ENCODE peak calls at places on chromosome 6, in eight cellular contexts. One of them, this sample, is unnamed.

GRCh38 chr6:16375828-16376227 is 137.4 kb downstream of the GMPR start:
- DNase-seq in dermis blood vessel endothelial cell: no peak
- DNase-seq in GM04503: no peak
- DNase-seq in AG10803: no peak
- DNase-seq in cardiac muscle cell: no peak
- DNase-seq in HuH-7.5: no peak
- DNase-seq in HTR-8/SVneo: no peak
- DNase-seq in amniotic stem cell: no peak
- DNase-seq in this sample: no peak

GRCh38 chr6:168507297-168507696 is 66.3 kb downstream of the SMOC2 start:
- DNase-seq in dermis blood vessel endothelial cell: no peak
- DNase-seq in GM04503: no peak
- DNase-seq in AG10803: no peak
- DNase-seq in cardiac muscle cell: no peak
- DNase-seq in HuH-7.5: no peak
- DNase-seq in HTR-8/SVneo: no peak
- DNase-seq in amniotic stem cell: no peak
- DNase-seq in this sample: no peak

GRCh38 chr6:24755284-24755683 is 19.5 kb upstream of the GMNN start:
- DNase-seq in dermis blood vessel endothelial cell: no peak
- DNase-seq in GM04503: no peak
- DNase-seq in AG10803: no peak
- DNase-seq in cardiac muscle cell: no peak
- DNase-seq in HuH-7.5: no peak
- DNase-seq in HTR-8/SVneo: no peak
- DNase-seq in amniotic stem cell: no peak
- DNase-seq in this sample: no peak

GRCh38 chr6:53960311-53960710 is 150.9 kb upstream of the MLIP start:
- DNase-seq in dermis blood vessel endothelial cell: no peak
- DNase-seq in GM04503: no peak
- DNase-seq in AG10803: peak
- DNase-seq in cardiac muscle cell: peak
- DNase-seq in HuH-7.5: no peak
- DNase-seq in HTR-8/SVneo: peak
- DNase-seq in amniotic stem cell: no peak
- DNase-seq in this sample: peak

GRCh38 chr6:108948252-108948651 is 100.0 kb downstream of the ARMC2 start:
- DNase-seq in dermis blood vessel endothelial cell: peak
- DNase-seq in GM04503: no peak
- DNase-seq in AG10803: no peak
- DNase-seq in cardiac muscle cell: no peak
- DNase-seq in HuH-7.5: no peak
- DNase-seq in HTR-8/SVneo: no peak
- DNase-seq in amniotic stem cell: no peak
- DNase-seq in this sample: no peak

GRCh38 chr6:118968416-118968815 is 33.5 kb upstream of the MCM9 start:
- DNase-seq in dermis blood vessel endothelial cell: peak
- DNase-seq in GM04503: no peak
- DNase-seq in AG10803: peak
- DNase-seq in cardiac muscle cell: peak
- DNase-seq in HuH-7.5: no peak
- DNase-seq in HTR-8/SVneo: no peak
- DNase-seq in amniotic stem cell: no peak
- DNase-seq in this sample: peak

GRCh38 chr6:158647501-158647900 is 2.4 kb upstream of the SYTL3 start:
- DNase-seq in dermis blood vessel endothelial cell: no peak
- DNase-seq in GM04503: no peak
- DNase-seq in AG10803: peak
- DNase-seq in cardiac muscle cell: no peak
- DNase-seq in HuH-7.5: no peak
- DNase-seq in HTR-8/SVneo: no peak
- DNase-seq in amniotic stem cell: no peak
- DNase-seq in this sample: peak

GRCh38 chr6:2204272-2204671 is 41.1 kb downstream of the GMDS start:
- DNase-seq in dermis blood vessel endothelial cell: no peak
- DNase-seq in GM04503: no peak
- DNase-seq in AG10803: no peak
- DNase-seq in cardiac muscle cell: no peak
- DNase-seq in HuH-7.5: no peak
- DNase-seq in HTR-8/SVneo: no peak
- DNase-seq in amniotic stem cell: no peak
- DNase-seq in this sample: no peak

GRCh38 chr6:39301606-39302005 is 12.6 kb downstream of the KCNK17 start:
- DNase-seq in dermis blood vessel endothelial cell: peak
- DNase-seq in GM04503: no peak
- DNase-seq in AG10803: no peak
- DNase-seq in cardiac muscle cell: no peak
- DNase-seq in HuH-7.5: peak
- DNase-seq in HTR-8/SVneo: no peak
- DNase-seq in amniotic stem cell: no peak
- DNase-seq in this sample: no peak

GRCh38 chr6:134420638-134421181 is 102.8 kb upstream of the SGK1 start:
- DNase-seq in dermis blood vessel endothelial cell: peak
- DNase-seq in GM04503: no peak
- DNase-seq in AG10803: peak
- DNase-seq in cardiac muscle cell: peak
- DNase-seq in HuH-7.5: no peak
- DNase-seq in HTR-8/SVneo: no peak
- DNase-seq in amniotic stem cell: peak
- DNase-seq in this sample: peak

GRCh38 chr6:155224618-155225017 is 39.2 kb upstream of the CLDN20 start:
- DNase-seq in dermis blood vessel endothelial cell: no peak
- DNase-seq in GM04503: no peak
- DNase-seq in AG10803: peak
- DNase-seq in cardiac muscle cell: peak
- DNase-seq in HuH-7.5: no peak
- DNase-seq in HTR-8/SVneo: no peak
- DNase-seq in amniotic stem cell: no peak
- DNase-seq in this sample: no peak

GRCh38 chr6:56549014-56549413 is 93.7 kb downstream of the DST start:
- DNase-seq in dermis blood vessel endothelial cell: peak
- DNase-seq in GM04503: no peak
- DNase-seq in AG10803: no peak
- DNase-seq in cardiac muscle cell: peak
- DNase-seq in HuH-7.5: no peak
- DNase-seq in HTR-8/SVneo: no peak
- DNase-seq in amniotic stem cell: no peak
- DNase-seq in this sample: no peak

GRCh38 chr6:7786206-7786605 is 60.3 kb downstream of the BMP6 start:
- DNase-seq in dermis blood vessel endothelial cell: no peak
- DNase-seq in GM04503: no peak
- DNase-seq in AG10803: peak
- DNase-seq in cardiac muscle cell: no peak
- DNase-seq in HuH-7.5: no peak
- DNase-seq in HTR-8/SVneo: no peak
- DNase-seq in amniotic stem cell: no peak
- DNase-seq in this sample: peak

GRCh38 chr6:89369009-89369408 is 16.5 kb upstream of the UBE2J1 start:
- DNase-seq in dermis blood vessel endothelial cell: peak
- DNase-seq in GM04503: no peak
- DNase-seq in AG10803: peak
- DNase-seq in cardiac muscle cell: peak
- DNase-seq in HuH-7.5: no peak
- DNase-seq in HTR-8/SVneo: no peak
- DNase-seq in amniotic stem cell: no peak
- DNase-seq in this sample: peak

GRCh38 chr6:169190144-169190584 is 63.5 kb downstream of the THBS2 start:
- DNase-seq in dermis blood vessel endothelial cell: no peak
- DNase-seq in GM04503: peak
- DNase-seq in AG10803: peak
- DNase-seq in cardiac muscle cell: peak
- DNase-seq in HuH-7.5: no peak
- DNase-seq in HTR-8/SVneo: no peak
- DNase-seq in amniotic stem cell: peak
- DNase-seq in this sample: peak

GRCh38 chr6:166955121-166955864 is 1.1 kb downstream of the RNASET2 start:
- DNase-seq in dermis blood vessel endothelial cell: peak
- DNase-seq in GM04503: no peak
- DNase-seq in AG10803: no peak
- DNase-seq in cardiac muscle cell: no peak
- DNase-seq in HuH-7.5: peak
- DNase-seq in HTR-8/SVneo: no peak
- DNase-seq in amniotic stem cell: no peak
- DNase-seq in this sample: no peak

GRCh38 chr6:75230484-75231325 is 12.9 kb downstream of the COX7A2 start:
- DNase-seq in dermis blood vessel endothelial cell: peak
- DNase-seq in GM04503: peak
- DNase-seq in AG10803: peak
- DNase-seq in cardiac muscle cell: peak
- DNase-seq in HuH-7.5: peak
- DNase-seq in HTR-8/SVneo: peak
- DNase-seq in amniotic stem cell: peak
- DNase-seq in this sample: peak

GRCh38 chr6:24891004-24891403 is 44.8 kb downstream of the RIPOR2 start:
- DNase-seq in dermis blood vessel endothelial cell: no peak
- DNase-seq in GM04503: no peak
- DNase-seq in AG10803: peak
- DNase-seq in cardiac muscle cell: no peak
- DNase-seq in HuH-7.5: no peak
- DNase-seq in HTR-8/SVneo: no peak
- DNase-seq in amniotic stem cell: no peak
- DNase-seq in this sample: no peak

GRCh38 chr6:71079707-71080106 is 122.8 kb upstream of the B3GAT2 start:
- DNase-seq in dermis blood vessel endothelial cell: no peak
- DNase-seq in GM04503: no peak
- DNase-seq in AG10803: peak
- DNase-seq in cardiac muscle cell: no peak
- DNase-seq in HuH-7.5: no peak
- DNase-seq in HTR-8/SVneo: no peak
- DNase-seq in amniotic stem cell: no peak
- DNase-seq in this sample: peak

GRCh38 chr6:143689852-143690251 is 12.1 kb downstream of the PHACTR2 start:
- DNase-seq in dermis blood vessel endothelial cell: no peak
- DNase-seq in GM04503: no peak
- DNase-seq in AG10803: peak
- DNase-seq in cardiac muscle cell: no peak
- DNase-seq in HuH-7.5: no peak
- DNase-seq in HTR-8/SVneo: no peak
- DNase-seq in amniotic stem cell: no peak
- DNase-seq in this sample: no peak

GRCh38 chr6:18978330-18979128 is 591.4 kb downstream of the RNF144B start:
- DNase-seq in dermis blood vessel endothelial cell: no peak
- DNase-seq in GM04503: no peak
- DNase-seq in AG10803: peak
- DNase-seq in cardiac muscle cell: peak
- DNase-seq in HuH-7.5: no peak
- DNase-seq in HTR-8/SVneo: no peak
- DNase-seq in amniotic stem cell: no peak
- DNase-seq in this sample: no peak

GRCh38 chr6:25202505-25202904 is 76.7 kb upstream of the CARMIL1 start:
- DNase-seq in dermis blood vessel endothelial cell: peak
- DNase-seq in GM04503: peak
- DNase-seq in AG10803: peak
- DNase-seq in cardiac muscle cell: peak
- DNase-seq in HuH-7.5: no peak
- DNase-seq in HTR-8/SVneo: no peak
- DNase-seq in amniotic stem cell: peak
- DNase-seq in this sample: peak

GRCh38 chr6:142871910-142872331 is 73.1 kb downstream of the HIVEP2 start:
- DNase-seq in dermis blood vessel endothelial cell: peak
- DNase-seq in GM04503: peak
- DNase-seq in AG10803: peak
- DNase-seq in cardiac muscle cell: peak
- DNase-seq in HuH-7.5: peak
- DNase-seq in HTR-8/SVneo: no peak
- DNase-seq in amniotic stem cell: no peak
- DNase-seq in this sample: peak

GRCh38 chr6:34423254-34423653 is 2.6 kb downstream of the RPS10 start:
- DNase-seq in dermis blood vessel endothelial cell: no peak
- DNase-seq in GM04503: no peak
- DNase-seq in AG10803: no peak
- DNase-seq in cardiac muscle cell: no peak
- DNase-seq in HuH-7.5: no peak
- DNase-seq in HTR-8/SVneo: no peak
- DNase-seq in amniotic stem cell: no peak
- DNase-seq in this sample: peak

GRCh38 chr6:53793318-53793975 is 1.4 kb upstream of the LRRC1 start:
- DNase-seq in dermis blood vessel endothelial cell: peak
- DNase-seq in GM04503: no peak
- DNase-seq in AG10803: no peak
- DNase-seq in cardiac muscle cell: peak
- DNase-seq in HuH-7.5: peak
- DNase-seq in HTR-8/SVneo: peak
- DNase-seq in amniotic stem cell: peak
- DNase-seq in this sample: peak

GRCh38 chr6:31129130-31129529 is 8.9 kb upstream of the CDSN start:
- DNase-seq in dermis blood vessel endothelial cell: no peak
- DNase-seq in GM04503: no peak
- DNase-seq in AG10803: no peak
- DNase-seq in cardiac muscle cell: no peak
- DNase-seq in HuH-7.5: no peak
- DNase-seq in HTR-8/SVneo: no peak
- DNase-seq in amniotic stem cell: no peak
- DNase-seq in this sample: no peak

GRCh38 chr6:143616741-143617140 is 61.0 kb upstream of the PHACTR2 start:
- DNase-seq in dermis blood vessel endothelial cell: no peak
- DNase-seq in GM04503: no peak
- DNase-seq in AG10803: no peak
- DNase-seq in cardiac muscle cell: no peak
- DNase-seq in HuH-7.5: no peak
- DNase-seq in HTR-8/SVneo: no peak
- DNase-seq in amniotic stem cell: no peak
- DNase-seq in this sample: no peak

GRCh38 chr6:39166189-39166917 is 51.4 kb upstream of the SAYSD1 start:
- DNase-seq in dermis blood vessel endothelial cell: peak
- DNase-seq in GM04503: peak
- DNase-seq in AG10803: peak
- DNase-seq in cardiac muscle cell: peak
- DNase-seq in HuH-7.5: peak
- DNase-seq in HTR-8/SVneo: peak
- DNase-seq in amniotic stem cell: peak
- DNase-seq in this sample: peak

GRCh38 chr6:81939774-81940165 is 187.3 kb upstream of the TENT5A start:
- DNase-seq in dermis blood vessel endothelial cell: no peak
- DNase-seq in GM04503: no peak
- DNase-seq in AG10803: no peak
- DNase-seq in cardiac muscle cell: peak
- DNase-seq in HuH-7.5: no peak
- DNase-seq in HTR-8/SVneo: no peak
- DNase-seq in amniotic stem cell: no peak
- DNase-seq in this sample: peak

GRCh38 chr6:168035661-168036616 is 38.5 kb downstream of the KIF25 start:
- DNase-seq in dermis blood vessel endothelial cell: peak
- DNase-seq in GM04503: no peak
- DNase-seq in AG10803: peak
- DNase-seq in cardiac muscle cell: peak
- DNase-seq in HuH-7.5: peak
- DNase-seq in HTR-8/SVneo: peak
- DNase-seq in amniotic stem cell: no peak
- DNase-seq in this sample: peak

GRCh38 chr6:41093729-41094128 is 21.0 kb downstream of the NFYA start:
- DNase-seq in dermis blood vessel endothelial cell: no peak
- DNase-seq in GM04503: no peak
- DNase-seq in AG10803: no peak
- DNase-seq in cardiac muscle cell: no peak
- DNase-seq in HuH-7.5: no peak
- DNase-seq in HTR-8/SVneo: no peak
- DNase-seq in amniotic stem cell: no peak
- DNase-seq in this sample: peak

GRCh38 chr6:88031550-88031949 is 16.1 kb upstream of the SPACA1 start:
- DNase-seq in dermis blood vessel endothelial cell: no peak
- DNase-seq in GM04503: no peak
- DNase-seq in AG10803: no peak
- DNase-seq in cardiac muscle cell: no peak
- DNase-seq in HuH-7.5: no peak
- DNase-seq in HTR-8/SVneo: no peak
- DNase-seq in amniotic stem cell: no peak
- DNase-seq in this sample: no peak

GRCh38 chr6:90569223-90569622 is 17.6 kb downstream of the MAP3K7 start:
- DNase-seq in dermis blood vessel endothelial cell: no peak
- DNase-seq in GM04503: no peak
- DNase-seq in AG10803: no peak
- DNase-seq in cardiac muscle cell: no peak
- DNase-seq in HuH-7.5: no peak
- DNase-seq in HTR-8/SVneo: no peak
- DNase-seq in amniotic stem cell: no peak
- DNase-seq in this sample: no peak

GRCh38 chr6:53300656-53301551 is 47.8 kb downstream of the ELOVL5 start:
- DNase-seq in dermis blood vessel endothelial cell: peak
- DNase-seq in GM04503: no peak
- DNase-seq in AG10803: peak
- DNase-seq in cardiac muscle cell: peak
- DNase-seq in HuH-7.5: no peak
- DNase-seq in HTR-8/SVneo: no peak
- DNase-seq in amniotic stem cell: no peak
- DNase-seq in this sample: no peak